ENCODE peak calls at places on chromosome 14, in seven cellular contexts. One of them, this sample, is unnamed.

GRCh38 chr14:100664841-100665425 is 61.8 kb upstream of the DLK1 start:
- DNase-seq in central memory CD8-positive, alpha-beta T cell: no peak
- DNase-seq in fibroblast of mammary gland: peak
- DNase-seq in mesendoderm: no peak
- DNase-seq in SJSA1: no peak
- DNase-seq in M059J: no peak
- DNase-seq in activated CD8-positive, alpha-beta memory T cell treated with anti-CD3 and anti-CD28 coated beads, Interleukin-2, amount 50 U/mL, for 4 hours: no peak
- DNase-seq in this sample: no peak

GRCh38 chr14:23154876-23155587 is 28.4 kb downstream of the SLC7A8 start:
- DNase-seq in central memory CD8-positive, alpha-beta T cell: no peak
- DNase-seq in fibroblast of mammary gland: peak
- DNase-seq in mesendoderm: peak
- DNase-seq in SJSA1: peak
- DNase-seq in M059J: peak
- DNase-seq in activated CD8-positive, alpha-beta memory T cell treated with anti-CD3 and anti-CD28 coated beads, Interleukin-2, amount 50 U/mL, for 4 hours: no peak
- DNase-seq in this sample: peak

GRCh38 chr14:91062600-91062999 is 2.2 kb upstream of the RPS6KA5 start:
- DNase-seq in central memory CD8-positive, alpha-beta T cell: no peak
- DNase-seq in fibroblast of mammary gland: no peak
- DNase-seq in mesendoderm: no peak
- DNase-seq in SJSA1: no peak
- DNase-seq in M059J: no peak
- DNase-seq in activated CD8-positive, alpha-beta memory T cell treated with anti-CD3 and anti-CD28 coated beads, Interleukin-2, amount 50 U/mL, for 4 hours: no peak
- DNase-seq in this sample: no peak

GRCh38 chr14:72598328-72598727 is 295.6 kb downstream of the DPF3 start:
- DNase-seq in central memory CD8-positive, alpha-beta T cell: no peak
- DNase-seq in fibroblast of mammary gland: no peak
- DNase-seq in mesendoderm: no peak
- DNase-seq in SJSA1: no peak
- DNase-seq in M059J: no peak
- DNase-seq in activated CD8-positive, alpha-beta memory T cell treated with anti-CD3 and anti-CD28 coated beads, Interleukin-2, amount 50 U/mL, for 4 hours: no peak
- DNase-seq in this sample: peak

GRCh38 chr14:102316048-102316745 is 3.3 kb upstream of the ZNF839 start:
- DNase-seq in central memory CD8-positive, alpha-beta T cell: no peak
- DNase-seq in fibroblast of mammary gland: peak
- DNase-seq in mesendoderm: no peak
- DNase-seq in SJSA1: no peak
- DNase-seq in M059J: peak
- DNase-seq in activated CD8-positive, alpha-beta memory T cell treated with anti-CD3 and anti-CD28 coated beads, Interleukin-2, amount 50 U/mL, for 4 hours: no peak
- DNase-seq in this sample: peak

GRCh38 chr14:73476451-73476905 is 14.3 kb upstream of the RIOX1 start:
- DNase-seq in central memory CD8-positive, alpha-beta T cell: no peak
- DNase-seq in fibroblast of mammary gland: no peak
- DNase-seq in mesendoderm: no peak
- DNase-seq in SJSA1: no peak
- DNase-seq in M059J: no peak
- DNase-seq in activated CD8-positive, alpha-beta memory T cell treated with anti-CD3 and anti-CD28 coated beads, Interleukin-2, amount 50 U/mL, for 4 hours: no peak
- DNase-seq in this sample: no peak

GRCh38 chr14:68397371-68397779 is 395.5 kb downstream of the ZFP36L1 start:
- DNase-seq in central memory CD8-positive, alpha-beta T cell: no peak
- DNase-seq in fibroblast of mammary gland: no peak
- DNase-seq in mesendoderm: peak
- DNase-seq in SJSA1: no peak
- DNase-seq in M059J: no peak
- DNase-seq in activated CD8-positive, alpha-beta memory T cell treated with anti-CD3 and anti-CD28 coated beads, Interleukin-2, amount 50 U/mL, for 4 hours: no peak
- DNase-seq in this sample: peak

GRCh38 chr14:68504861-68505260 is 288.0 kb downstream of the ZFP36L1 start:
- DNase-seq in central memory CD8-positive, alpha-beta T cell: no peak
- DNase-seq in fibroblast of mammary gland: no peak
- DNase-seq in mesendoderm: peak
- DNase-seq in SJSA1: no peak
- DNase-seq in M059J: no peak
- DNase-seq in activated CD8-positive, alpha-beta memory T cell treated with anti-CD3 and anti-CD28 coated beads, Interleukin-2, amount 50 U/mL, for 4 hours: no peak
- DNase-seq in this sample: no peak

GRCh38 chr14:87712386-87713113 is 280.4 kb downstream of the GALC start:
- DNase-seq in central memory CD8-positive, alpha-beta T cell: no peak
- DNase-seq in fibroblast of mammary gland: peak
- DNase-seq in mesendoderm: peak
- DNase-seq in SJSA1: no peak
- DNase-seq in M059J: no peak
- DNase-seq in activated CD8-positive, alpha-beta memory T cell treated with anti-CD3 and anti-CD28 coated beads, Interleukin-2, amount 50 U/mL, for 4 hours: no peak
- DNase-seq in this sample: no peak

This sample was measured in transverse colon.